ENCODE peak calls at places on chromosomes 11 and 22, in nine cellular contexts. Q is spleen, G is lower leg skin, N is body of pancreas, T is IMR-90, C is A549, D is tibial nerve, B is H1, S is Peyer's patch. K is an unnamed sample.

GRCh38 chr11:62540804-62541671 is 5.6 kb downstream of the AHNAK start:
- DNase-seq in G (no peak), C (no peak), D (no peak), Q (peak), T (peak), N (no peak), S (peak), B (no peak), K (peak)

GRCh38 chr11:58726594-58727414 is 4.9 kb downstream of the GLYAT start:
- DNase-seq in D (no peak), B (no peak), N (no peak), C (no peak), T (no peak), G (no peak), Q (no peak), S (no peak), K (no peak)

GRCh38 chr11:1116104-1116503 is 41.4 kb downstream of the MUC2 start:
- DNase-seq in C (no peak), G (peak), D (no peak), S (peak), Q (no peak), B (no peak), N (no peak), T (no peak), K (no peak)

GRCh38 chr11:10777806-10778205 is 26.8 kb downstream of the CTR9 start:
- DNase-seq in N (no peak), T (peak), D (no peak), Q (no peak), C (no peak), G (no peak), B (no peak), S (no peak), K (no peak)

GRCh38 chr11:103894673-103895072 is 141.8 kb upstream of the DDI1 start:
- DNase-seq in G (no peak), Q (no peak), N (no peak), D (no peak), T (no peak), C (no peak), S (no peak), B (no peak), K (no peak)

GRCh38 chr11:114200785-114201184 is 95.4 kb upstream of the NNMT start:
- DNase-seq in T (no peak), C (no peak), Q (no peak), B (no peak), N (no peak), S (no peak), G (no peak), D (no peak), K (no peak)

GRCh38 chr11:45073575-45074225 is 72.7 kb upstream of the PRDM11 start:
- DNase-seq in Q (no peak), T (no peak), C (no peak), N (no peak), B (no peak), D (no peak), S (no peak), G (no peak), K (no peak)

GRCh38 chr11:93123351-93123898 is 74.4 kb downstream of the SLC36A4 start:
- DNase-seq in D (no peak), N (peak), T (peak), B (no peak), G (no peak), S (peak), C (no peak), Q (no peak), K (no peak)

GRCh38 chr11:71240865-71241691 is 11.3 kb downstream of the SHANK2 start:
- DNase-seq in B (no peak), T (peak), C (peak), Q (peak), N (peak), G (peak), D (peak), S (no peak), K (no peak)

GRCh38 chr11:126189109-126189929 is 22.1 kb downstream of the RPUSD4 start:
- DNase-seq in N (no peak), S (peak), G (peak), Q (peak), D (no peak), C (no peak), B (no peak), T (no peak), K (no peak)
- TF ChIP-seq POLR2A in N (no peak), S (no peak), G (no peak), Q (no peak), D (no peak), C (no peak), B (no peak), T (no peak), K (no peak)

GRCh38 chr22:19122143-19122751 is at the start of gene DGCR2:
- DNase-seq in T (peak), G (peak), D (peak), B (peak), Q (peak), N (peak), C (peak), S (peak), K (peak)
- TF ChIP-seq POLR2A in T (peak), G (peak), D (peak), B (peak), Q (peak), N (peak), C (peak), S (peak), K (peak)

GRCh38 chr11:65421204-65422103 is 1.1 kb upstream of the NEAT1 start:
- DNase-seq in T (peak), G (peak), B (peak), Q (peak), S (peak), C (peak), D (peak), N (peak), K (peak)
- TF ChIP-seq POLR2A in T (peak), G (peak), B (no peak), Q (peak), S (peak), C (peak), D (peak), N (no peak), K (no peak)

GRCh38 chr11:116640641-116641402 is 132.0 kb downstream of the BUD13 start:
- DNase-seq in T (no peak), Q (no peak), G (peak), B (peak), C (no peak), S (no peak), N (no peak), D (no peak), K (no peak)

GRCh38 chr11:116642481-116642880 is 130.3 kb downstream of the BUD13 start:
- DNase-seq in T (no peak), S (no peak), G (no peak), N (no peak), D (no peak), Q (no peak), B (no peak), C (no peak), K (no peak)

GRCh38 chr11:116643521-116643920 is 129.3 kb downstream of the BUD13 start:
- DNase-seq in D (no peak), N (no peak), T (no peak), Q (no peak), B (no peak), G (peak), S (no peak), C (no peak), K (no peak)

GRCh38 chr11:116642902-116643301 is 129.9 kb downstream of the BUD13 start:
- DNase-seq in C (no peak), S (no peak), D (no peak), B (no peak), T (no peak), Q (no peak), G (peak), N (no peak), K (no peak)

DNA sequence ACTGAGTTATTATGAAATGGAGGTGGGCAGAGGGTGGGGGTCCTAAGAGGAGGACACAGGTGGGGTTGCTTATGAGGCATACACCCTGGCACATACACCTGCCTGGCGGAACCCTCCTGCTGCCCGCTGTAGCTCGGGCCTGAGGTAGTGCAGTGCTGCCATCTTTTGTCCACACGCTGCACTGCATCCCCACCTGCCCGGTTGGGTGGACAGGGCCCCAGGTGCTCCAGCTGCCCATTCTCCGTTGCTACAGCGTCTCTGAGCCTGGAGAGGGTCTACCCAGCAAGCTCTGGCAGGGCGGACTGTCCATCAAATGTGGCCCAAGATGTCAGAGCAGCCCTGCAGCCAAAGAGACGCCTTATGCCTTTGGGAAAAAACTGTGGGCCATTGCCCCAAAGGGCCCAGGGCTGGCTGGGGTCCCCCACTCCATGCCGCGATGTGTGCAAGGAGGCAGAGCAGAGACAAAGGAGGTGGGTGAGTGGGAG is 131.2 kb downstream of the BUD13 start:
- DNase-seq in B (peak), G (peak), S (peak), D (no peak), N (peak), T (no peak), Q (no peak), C (peak), K (peak)
- TF ChIP-seq POLR2A in B (no peak), G (no peak), S (no peak), D (no peak), N (no peak), T (no peak), Q (no peak), C (no peak), K (no peak)

GRCh38 chr11:27722117-27722844 is 22.0 kb upstream of the BDNF start:
- DNase-seq in T (peak), D (no peak), G (no peak), C (peak), Q (no peak), S (no peak), N (no peak), B (peak), K (no peak)
- TF ChIP-seq POLR2A in T (no peak), D (no peak), G (no peak), C (no peak), Q (no peak), S (no peak), N (no peak), B (peak), K (no peak)